ENCODE peak calls at places on chromosomes 2 and 18, in eight cellular contexts. C is fibroblast of lung; T is suprapubic skin; E is ovary; N is CD8-positive, alpha-beta T cell; Y is left lung; R is aorta; S is WERI-Rb-1. P is an unnamed sample.
A peak's percentile ranks its signal among the peaks of the same experiment; 100 is the strongest.

GRCh38 chr18:68121826-68122225 is 593.1 kb downstream of the TMX3 start:
- DNase-seq in R (no peak), S (no peak), N (no peak), Y (no peak), T (no peak), E (no peak), C (peak; percentile 6), P (no peak)

GRCh38 chr2:238415036-238415764 is 11.5 kb upstream of the ASB1 start:
- DNase-seq in S (no peak), C (no peak), E (no peak), Y (no peak), T (no peak), R (no peak), N (no peak), P (no peak)

GRCh38 chr2:55223958-55224760 is 7.9 kb downstream of the CLHC1 start:
- DNase-seq in S (no peak), N (no peak), Y (no peak), T (no peak), C (no peak), R (no peak), E (peak; percentile 41), P (no peak)

GRCh38 chr18:67417864-67418523 is 98.5 kb downstream of the DSEL start:
- DNase-seq in C (peak; percentile 52), E (peak; percentile 12), Y (no peak), N (no peak), T (no peak), S (no peak), R (no peak), P (no peak)

GRCh38 chr18:26516964-26517363 is 31.4 kb downstream of the KCTD1 start:
- DNase-seq in N (no peak), Y (no peak), R (no peak), C (peak; percentile 55), S (no peak), E (no peak), T (no peak), P (no peak)

GRCh38 chr2:224319756-224320155 is 82.2 kb downstream of the FAM124B start:
- DNase-seq in N (no peak), C (no peak), S (no peak), R (no peak), E (no peak), Y (no peak), T (no peak), P (no peak)

GRCh38 chr2:467543-467891 is 179.6 kb upstream of the ALKAL2 start:
- DNase-seq in S (no peak), N (no peak), R (no peak), Y (no peak), T (no peak), C (no peak), E (no peak), P (no peak)

GRCh38 chr2:156356006-156356764 is 23.7 kb upstream of the NR4A2 start:
- DNase-seq in S (no peak), R (no peak), T (no peak), N (no peak), Y (no peak), C (peak; percentile 56), E (no peak), P (no peak)

GRCh38 chr2:232951891-232952290 is 61.2 kb downstream of the NGEF start:
- DNase-seq in S (peak; percentile 55), E (no peak), Y (no peak), C (peak; percentile 30), R (no peak), N (no peak), T (no peak), P (no peak)

GRCh38 chr2:147076634-147077033 is 768.2 kb upstream of the ACVR2A start:
- DNase-seq in Y (no peak), N (no peak), R (no peak), T (no peak), S (no peak), E (no peak), C (peak; percentile 86), P (no peak)

GRCh38 chr2:24832991-24833671 is 39.9 kb downstream of the CENPO start:
- DNase-seq in Y (no peak), C (no peak), S (peak; percentile 49), R (peak; percentile 68), N (no peak), T (no peak), E (no peak), P (no peak)

GRCh38 chr2:232434091-232434490 is 21.9 kb upstream of the ALPI start:
- DNase-seq in Y (no peak), E (peak; percentile 6), S (no peak), T (no peak), R (no peak), C (no peak), N (no peak), P (no peak)

GRCh38 chr18:12092398-12093229 is 1.0 kb upstream of the ANKRD62 start:
- DNase-seq in C (no peak), Y (no peak), S (peak; percentile 62), R (no peak), E (no peak), T (no peak), N (no peak), P (no peak)

GRCh38 chr18:57784034-57784815 is 18.9 kb downstream of the ATP8B1 start:
- DNase-seq in N (no peak), Y (no peak), S (no peak), R (no peak), E (no peak), T (no peak), C (peak; percentile 93), P (peak; percentile 57)

GRCh38 chr2:97885841-97886240 is 109.9 kb downstream of the TMEM131 start:
- DNase-seq in E (no peak), Y (no peak), S (no peak), T (no peak), R (no peak), C (no peak), N (no peak), P (no peak)

GRCh38 chr2:36618381-36618780 is 20.4 kb upstream of the FEZ2 start:
- DNase-seq in T (no peak), Y (no peak), C (peak; percentile 74), R (no peak), E (no peak), N (no peak), S (peak; percentile 73), P (no peak)

DNA sequence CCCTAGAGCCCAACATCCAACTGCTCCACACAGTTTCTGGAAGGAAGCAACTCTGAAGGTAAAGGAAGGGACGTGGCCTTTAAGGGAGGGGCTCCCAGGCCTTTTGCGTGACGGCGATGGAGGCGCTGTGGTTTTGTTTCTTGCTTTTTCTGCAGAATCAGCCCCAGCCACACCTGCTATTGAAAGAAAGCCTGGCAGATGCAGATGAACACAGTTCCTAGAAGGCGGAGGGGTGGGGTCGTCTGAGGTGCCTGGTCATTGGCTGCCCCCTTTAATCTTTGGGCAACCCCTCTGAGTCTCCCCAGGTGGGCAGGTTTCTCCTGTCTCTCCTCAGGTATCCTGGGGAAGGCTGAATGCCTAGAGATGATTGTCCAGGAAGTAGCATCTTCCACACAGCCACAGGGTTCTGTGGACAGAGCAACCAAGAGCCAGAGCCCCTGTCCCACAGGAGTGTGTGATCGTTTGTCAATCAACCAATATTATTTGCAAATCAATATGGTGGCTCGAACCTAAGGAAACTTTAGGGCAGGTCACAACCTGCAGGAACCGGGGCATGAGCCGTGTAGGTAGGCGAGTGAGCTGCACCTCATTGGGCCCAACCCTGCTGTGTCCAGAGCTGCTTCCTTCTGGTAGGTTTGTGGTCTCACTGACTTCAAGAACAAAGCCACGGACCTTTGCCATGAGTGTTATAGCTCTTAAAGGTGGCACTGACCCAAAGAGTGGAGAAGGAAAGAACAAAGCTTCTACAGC is 104.4 kb downstream of the NDUFA10 start:
- DNase-seq in T (no peak), E (no peak), R (peak; percentile 56), Y (no peak), N (peak; percentile 29), C (no peak), S (no peak), P (peak; percentile 4)
- H3K4me3 ChIP-seq in T (no peak overlapping the region), E (no peak overlapping the region), R (no peak overlapping the region), Y (no peak overlapping the region), N (no peak overlapping the region), C (no peak overlapping the region), S (no peak overlapping the region), P (no peak overlapping the region)

DNA sequence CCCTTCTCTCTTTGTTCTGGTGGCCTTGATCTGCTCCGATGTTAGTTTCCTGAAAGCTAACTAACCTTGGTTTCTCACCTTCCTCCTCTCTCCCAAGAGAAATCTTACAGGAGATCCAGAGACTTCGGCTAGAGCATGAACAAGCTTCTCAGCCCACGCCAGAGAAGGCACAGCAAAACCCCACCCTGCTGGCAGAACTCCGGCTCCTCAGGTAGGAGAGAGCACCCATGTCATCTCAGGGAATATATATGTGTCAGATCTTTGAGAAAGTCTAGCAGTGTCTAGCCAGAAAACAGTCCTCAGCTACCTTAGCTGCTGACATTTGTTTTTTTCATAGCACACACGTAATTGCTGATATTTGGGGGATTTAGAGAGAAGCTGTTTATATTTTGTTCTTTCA is 148.1 kb downstream of the DTNA start:
- DNase-seq in R (no peak), N (no peak), Y (no peak), E (no peak), T (no peak), S (no peak), C (no peak), P (no peak)
- H3K27ac ChIP-seq in R (no peak overlapping the region), N (no peak overlapping the region), Y (no peak overlapping the region), E (no peak overlapping the region), T (no peak overlapping the region), S (no peak overlapping the region), C (no peak overlapping the region), P (no peak overlapping the region)

GRCh38 chr2:113156278-113157107 is 17.3 kb upstream of the PSD4 start:
- DNase-seq in Y (no peak), R (no peak), E (no peak), C (no peak), S (no peak), T (no peak), N (no peak), P (no peak)
- H3K4me3 ChIP-seq in Y (peak overlapping the region; percentile 54), R (no peak overlapping the region), E (no peak overlapping the region), C (no peak overlapping the region), S (no peak overlapping the region), T (peak overlapping the region; percentile 67), N (peak overlapping the region; percentile 40), P (no peak overlapping the region)

GRCh38 chr18:23283933-23284430 is 148.7 kb downstream of the CABLES1 start:
- DNase-seq in E (no peak), C (peak; percentile 79), N (no peak), Y (no peak), R (no peak), T (no peak), S (no peak), P (no peak)

GRCh38 chr18:23280844-23281243 is 145.6 kb downstream of the CABLES1 start:
- DNase-seq in S (no peak), Y (no peak), E (no peak), N (no peak), R (no peak), C (no peak), T (no peak), P (no peak)

GRCh38 chr18:23281626-23282436 is 146.5 kb downstream of the CABLES1 start:
- DNase-seq in S (peak; percentile 33), N (no peak), Y (no peak), T (no peak), E (no peak), R (no peak), C (peak; percentile 61), P (no peak)

GRCh38 chr18:23284629-23285028 is 149.3 kb downstream of the CABLES1 start:
- DNase-seq in T (no peak), Y (no peak), R (no peak), S (no peak), E (no peak), N (no peak), C (no peak), P (no peak)

DNA sequence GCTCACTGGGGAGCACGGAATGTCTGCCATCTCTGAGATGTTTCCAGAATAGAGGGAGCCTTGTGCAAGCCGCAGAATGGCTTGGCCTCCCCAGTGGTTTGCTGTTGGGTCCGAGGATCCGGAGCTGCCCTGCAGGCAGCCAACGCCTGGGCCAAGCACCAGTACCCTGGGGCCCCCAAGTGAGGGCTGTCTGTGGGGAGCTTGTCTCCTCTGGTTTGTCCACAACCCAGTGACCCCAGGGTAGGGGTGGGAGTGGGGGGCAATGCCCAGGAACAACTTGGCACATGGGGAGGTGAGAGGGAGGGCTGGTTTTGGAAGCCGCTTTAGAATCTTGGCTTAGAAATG is 147.1 kb downstream of the CABLES1 start:
- DNase-seq in C (no peak), N (no peak), E (no peak), T (no peak), Y (no peak), S (no peak), R (no peak), P (no peak)
- H3K27ac ChIP-seq in C (no peak overlapping the region), N (no peak overlapping the region), E (no peak overlapping the region), T (peak overlapping the region; percentile 37), Y (no peak overlapping the region), S (no peak overlapping the region), R (no peak overlapping the region), P (no peak overlapping the region)